ENCODE peak calls at places on chromosomes 3 and 15, in nine cellular contexts. One of them, this sample, is unnamed.
A peak's percentile ranks its signal among the peaks of the same experiment; 100 is the strongest.

GRCh38 chr3:94050546-94050945 is 12.2 kb downstream of the DHFR2 start:
- DNase-seq in heart right ventricle: no peak
- DNase-seq in MM.1S: no peak
- DNase-seq in foreskin keratinocyte: no peak
- DNase-seq in ovary: no peak
- DNase-seq in colonic mucosa: no peak
- DNase-seq in A549: no peak
- DNase-seq in cardiac muscle cell: no peak
- DNase-seq in tibial artery: no peak
- DNase-seq in this sample: no peak

GRCh38 chr15:31080618-31081017 is 20.9 kb downstream of the TRPM1 start:
- DNase-seq in A549: peak; percentile 39
- DNase-seq in foreskin keratinocyte: no peak
- DNase-seq in cardiac muscle cell: peak; percentile 76
- DNase-seq in MM.1S: no peak
- DNase-seq in tibial artery: no peak
- DNase-seq in ovary: peak; percentile 68
- DNase-seq in colonic mucosa: peak; percentile 58
- DNase-seq in heart right ventricle: peak; percentile 69
- DNase-seq in this sample: peak; percentile 89

GRCh38 chr3:38008191-38008701 is 17.7 kb downstream of the VILL start:
- DNase-seq in foreskin keratinocyte: no peak
- DNase-seq in MM.1S: no peak
- DNase-seq in ovary: no peak
- DNase-seq in tibial artery: no peak
- DNase-seq in heart right ventricle: peak; percentile 27
- DNase-seq in cardiac muscle cell: no peak
- DNase-seq in A549: no peak
- DNase-seq in colonic mucosa: no peak
- DNase-seq in this sample: peak; percentile 68

GRCh38 chr15:84981711-84982300 is at the start of gene PDE8A:
- DNase-seq in foreskin keratinocyte: peak; percentile 25
- DNase-seq in cardiac muscle cell: peak; percentile 64
- DNase-seq in tibial artery: peak; percentile 67
- DNase-seq in heart right ventricle: peak; percentile 68
- DNase-seq in colonic mucosa: no peak
- DNase-seq in A549: peak; percentile 63
- DNase-seq in MM.1S: peak; percentile 21
- DNase-seq in ovary: no peak
- DNase-seq in this sample: peak; percentile 92

GRCh38 chr15:41180206-41180789 is 50.3 kb downstream of the EXD1 start:
- DNase-seq in MM.1S: no peak
- DNase-seq in foreskin keratinocyte: no peak
- DNase-seq in heart right ventricle: no peak
- DNase-seq in A549: no peak
- DNase-seq in cardiac muscle cell: no peak
- DNase-seq in tibial artery: no peak
- DNase-seq in ovary: no peak
- DNase-seq in colonic mucosa: no peak
- DNase-seq in this sample: no peak

GRCh38 chr3:127479449-127479848 is 111.1 kb downstream of the TPRA1 start:
- DNase-seq in A549: no peak
- DNase-seq in tibial artery: peak; percentile 56
- DNase-seq in colonic mucosa: no peak
- DNase-seq in cardiac muscle cell: no peak
- DNase-seq in MM.1S: no peak
- DNase-seq in foreskin keratinocyte: no peak
- DNase-seq in ovary: peak; percentile 44
- DNase-seq in heart right ventricle: no peak
- DNase-seq in this sample: no peak

GRCh38 chr3:4052691-4053090 is 250.5 kb upstream of the SETMAR start:
- DNase-seq in heart right ventricle: no peak
- DNase-seq in ovary: no peak
- DNase-seq in cardiac muscle cell: no peak
- DNase-seq in A549: no peak
- DNase-seq in foreskin keratinocyte: peak; percentile 4
- DNase-seq in MM.1S: no peak
- DNase-seq in tibial artery: no peak
- DNase-seq in colonic mucosa: no peak
- DNase-seq in this sample: no peak

GRCh38 chr15:65067334-65067644 is 502 bp downstream of the RASL12 start:
- DNase-seq in tibial artery: no peak
- DNase-seq in A549: no peak
- DNase-seq in colonic mucosa: no peak
- DNase-seq in cardiac muscle cell: no peak
- DNase-seq in ovary: no peak
- DNase-seq in foreskin keratinocyte: no peak
- DNase-seq in MM.1S: no peak
- DNase-seq in heart right ventricle: no peak
- DNase-seq in this sample: no peak

GRCh38 chr15:74317820-74318375 is 49.5 kb downstream of the CYP11A1 start:
- DNase-seq in cardiac muscle cell: peak; percentile 96
- DNase-seq in A549: no peak
- DNase-seq in colonic mucosa: peak; percentile 49
- DNase-seq in ovary: peak; percentile 81
- DNase-seq in foreskin keratinocyte: no peak
- DNase-seq in MM.1S: no peak
- DNase-seq in heart right ventricle: peak; percentile 87
- DNase-seq in tibial artery: peak; percentile 96
- DNase-seq in this sample: no peak

GRCh38 chr15:77002436-77002835 is 7.5 kb downstream of the PSTPIP1 start:
- DNase-seq in A549: no peak
- DNase-seq in colonic mucosa: no peak
- DNase-seq in ovary: no peak
- DNase-seq in heart right ventricle: no peak
- DNase-seq in cardiac muscle cell: no peak
- DNase-seq in tibial artery: no peak
- DNase-seq in MM.1S: no peak
- DNase-seq in foreskin keratinocyte: no peak
- DNase-seq in this sample: no peak

GRCh38 chr3:14124223-14124614 is 451 bp downstream of the CHCHD4 start:
- DNase-seq in heart right ventricle: peak; percentile 65
- DNase-seq in A549: peak; percentile 57
- DNase-seq in tibial artery: peak; percentile 75
- DNase-seq in foreskin keratinocyte: no peak
- DNase-seq in MM.1S: peak; percentile 84
- DNase-seq in ovary: no peak
- DNase-seq in colonic mucosa: peak; percentile 80
- DNase-seq in cardiac muscle cell: peak; percentile 66
- DNase-seq in this sample: no peak

GRCh38 chr15:87871130-87871737 is 385.3 kb downstream of the NTRK3 start:
- DNase-seq in MM.1S: no peak
- DNase-seq in colonic mucosa: no peak
- DNase-seq in heart right ventricle: no peak
- DNase-seq in foreskin keratinocyte: no peak
- DNase-seq in cardiac muscle cell: peak; percentile 19
- DNase-seq in ovary: no peak
- DNase-seq in A549: no peak
- DNase-seq in tibial artery: no peak
- DNase-seq in this sample: no peak

GRCh38 chr3:64316971-64317370 is 91.7 kb upstream of the PRICKLE2 start:
- DNase-seq in tibial artery: no peak
- DNase-seq in colonic mucosa: no peak
- DNase-seq in foreskin keratinocyte: peak; percentile 70
- DNase-seq in A549: no peak
- DNase-seq in MM.1S: no peak
- DNase-seq in ovary: no peak
- DNase-seq in cardiac muscle cell: no peak
- DNase-seq in heart right ventricle: no peak
- DNase-seq in this sample: no peak

GRCh38 chr3:171044384-171044783 is 17.9 kb upstream of the SLC2A2 start:
- DNase-seq in heart right ventricle: no peak
- DNase-seq in colonic mucosa: no peak
- DNase-seq in A549: no peak
- DNase-seq in cardiac muscle cell: no peak
- DNase-seq in MM.1S: no peak
- DNase-seq in ovary: no peak
- DNase-seq in tibial artery: no peak
- DNase-seq in foreskin keratinocyte: no peak
- DNase-seq in this sample: no peak

GRCh38 chr3:14372587-14372986 is 29.8 kb upstream of the SLC6A6 start:
- DNase-seq in foreskin keratinocyte: no peak
- DNase-seq in heart right ventricle: no peak
- DNase-seq in MM.1S: no peak
- DNase-seq in cardiac muscle cell: no peak
- DNase-seq in ovary: no peak
- DNase-seq in A549: no peak
- DNase-seq in colonic mucosa: no peak
- DNase-seq in tibial artery: no peak
- DNase-seq in this sample: peak; percentile 43

GRCh38 chr15:27722102-27722501 is 377.0 kb downstream of the OCA2 start:
- DNase-seq in tibial artery: no peak
- DNase-seq in cardiac muscle cell: no peak
- DNase-seq in colonic mucosa: no peak
- DNase-seq in foreskin keratinocyte: no peak
- DNase-seq in heart right ventricle: no peak
- DNase-seq in A549: no peak
- DNase-seq in MM.1S: peak; percentile 94
- DNase-seq in ovary: no peak
- DNase-seq in this sample: no peak

GRCh38 chr3:195537995-195538394 is 5.1 kb downstream of the PPP1R2 start:
- DNase-seq in heart right ventricle: no peak
- DNase-seq in ovary: no peak
- DNase-seq in A549: no peak
- DNase-seq in tibial artery: no peak
- DNase-seq in foreskin keratinocyte: no peak
- DNase-seq in cardiac muscle cell: no peak
- DNase-seq in colonic mucosa: no peak
- DNase-seq in MM.1S: peak; percentile 99
- DNase-seq in this sample: no peak

GRCh38 chr3:189792046-189792929 is 161.1 kb downstream of the TP63 start:
- DNase-seq in ovary: no peak
- DNase-seq in cardiac muscle cell: no peak
- DNase-seq in A549: no peak
- DNase-seq in colonic mucosa: no peak
- DNase-seq in heart right ventricle: no peak
- DNase-seq in tibial artery: no peak
- DNase-seq in foreskin keratinocyte: peak; percentile 75
- DNase-seq in MM.1S: no peak
- DNase-seq in this sample: no peak

GRCh38 chr3:106688463-106688862 is 688.8 kb upstream of the CCDC54 start:
- DNase-seq in ovary: no peak
- DNase-seq in heart right ventricle: no peak
- DNase-seq in colonic mucosa: no peak
- DNase-seq in MM.1S: no peak
- DNase-seq in tibial artery: no peak
- DNase-seq in foreskin keratinocyte: peak; percentile 85
- DNase-seq in cardiac muscle cell: peak; percentile 92
- DNase-seq in A549: peak; percentile 20
- DNase-seq in this sample: no peak

GRCh38 chr15:31216210-31216911 is 110.3 kb upstream of the KLF13 start:
- DNase-seq in cardiac muscle cell: peak; percentile 85
- DNase-seq in A549: peak; percentile 86
- DNase-seq in ovary: peak; percentile 84
- DNase-seq in heart right ventricle: peak; percentile 93
- DNase-seq in foreskin keratinocyte: no peak
- DNase-seq in colonic mucosa: peak; percentile 96
- DNase-seq in MM.1S: peak; percentile 74
- DNase-seq in tibial artery: peak; percentile 92
- DNase-seq in this sample: peak; percentile 98

GRCh38 chr3:111649180-111649579 is 54.0 kb upstream of the ZBED2 start:
- DNase-seq in ovary: no peak
- DNase-seq in colonic mucosa: no peak
- DNase-seq in MM.1S: no peak
- DNase-seq in foreskin keratinocyte: no peak
- DNase-seq in tibial artery: no peak
- DNase-seq in heart right ventricle: no peak
- DNase-seq in cardiac muscle cell: peak; percentile 63
- DNase-seq in A549: no peak
- DNase-seq in this sample: no peak

GRCh38 chr3:110343945-110344344 is 727.7 kb upstream of the NECTIN3 start:
- DNase-seq in MM.1S: no peak
- DNase-seq in A549: no peak
- DNase-seq in colonic mucosa: no peak
- DNase-seq in cardiac muscle cell: peak; percentile 15
- DNase-seq in tibial artery: no peak
- DNase-seq in ovary: no peak
- DNase-seq in foreskin keratinocyte: no peak
- DNase-seq in heart right ventricle: no peak
- DNase-seq in this sample: no peak

GRCh38 chr15:78906310-78906608 is 33.6 kb downstream of the MORF4L1 start:
- DNase-seq in A549: no peak
- DNase-seq in MM.1S: no peak
- DNase-seq in colonic mucosa: no peak
- DNase-seq in heart right ventricle: no peak
- DNase-seq in cardiac muscle cell: peak; percentile 80
- DNase-seq in foreskin keratinocyte: no peak
- DNase-seq in ovary: no peak
- DNase-seq in tibial artery: peak; percentile 79
- DNase-seq in this sample: no peak
- H3K4me1 ChIP-seq in A549: peaks cover 22% of the 10 kb centered on the region
- H3K4me1 ChIP-seq in MM.1S: no peaks in the 10 kb centered on the region
- H3K4me1 ChIP-seq in colonic mucosa: no peaks in the 10 kb centered on the region
- H3K4me1 ChIP-seq in heart right ventricle: peaks cover 27% of the 10 kb centered on the region
- H3K4me1 ChIP-seq in cardiac muscle cell: peaks cover 19% of the 10 kb centered on the region
- H3K4me1 ChIP-seq in foreskin keratinocyte: no peaks in the 10 kb centered on the region
- H3K4me1 ChIP-seq in ovary: peaks cover 3% of the 10 kb centered on the region
- H3K4me1 ChIP-seq in tibial artery: peaks cover 20% of the 10 kb centered on the region
- H3K4me1 ChIP-seq in this sample: peaks cover 8% of the 10 kb centered on the region

GRCh38 chr3:15794842-15795562 is 2.8 kb downstream of the ANKRD28 start:
- DNase-seq in heart right ventricle: no peak
- DNase-seq in A549: no peak
- DNase-seq in foreskin keratinocyte: no peak
- DNase-seq in MM.1S: no peak
- DNase-seq in cardiac muscle cell: peak; percentile 56
- DNase-seq in tibial artery: no peak
- DNase-seq in colonic mucosa: no peak
- DNase-seq in ovary: no peak
- DNase-seq in this sample: no peak
- TF ChIP-seq CTCF in heart right ventricle: no peak
- TF ChIP-seq CTCF in A549: peak; percentile 22
- TF ChIP-seq CTCF in foreskin keratinocyte: no peak
- TF ChIP-seq CTCF in MM.1S: peak; percentile 20
- TF ChIP-seq CTCF in cardiac muscle cell: peak; percentile 45
- TF ChIP-seq CTCF in tibial artery: peak; percentile 9
- TF ChIP-seq CTCF in colonic mucosa: no peak
- TF ChIP-seq CTCF in ovary: no peak
- TF ChIP-seq CTCF in this sample: no peak

GRCh38 chr3:42666577-42666998 is 13.1 kb downstream of the ZBTB47 start:
- DNase-seq in A549: no peak
- DNase-seq in cardiac muscle cell: no peak
- DNase-seq in ovary: no peak
- DNase-seq in colonic mucosa: no peak
- DNase-seq in tibial artery: no peak
- DNase-seq in MM.1S: no peak
- DNase-seq in foreskin keratinocyte: no peak
- DNase-seq in heart right ventricle: no peak
- DNase-seq in this sample: no peak
- H3K27ac ChIP-seq in A549: no peak overlapping the region
- H3K27ac ChIP-seq in cardiac muscle cell: peak overlapping the region; percentile 81
- H3K27ac ChIP-seq in ovary: no peak overlapping the region
- H3K27ac ChIP-seq in colonic mucosa: no peak overlapping the region
- H3K27ac ChIP-seq in tibial artery: peak overlapping the region; percentile 68
- H3K27ac ChIP-seq in MM.1S: no peak overlapping the region
- H3K27ac ChIP-seq in foreskin keratinocyte: no peak overlapping the region
- H3K27ac ChIP-seq in heart right ventricle: peak overlapping the region; percentile 77
- H3K27ac ChIP-seq in this sample: no peak overlapping the region

DNA sequence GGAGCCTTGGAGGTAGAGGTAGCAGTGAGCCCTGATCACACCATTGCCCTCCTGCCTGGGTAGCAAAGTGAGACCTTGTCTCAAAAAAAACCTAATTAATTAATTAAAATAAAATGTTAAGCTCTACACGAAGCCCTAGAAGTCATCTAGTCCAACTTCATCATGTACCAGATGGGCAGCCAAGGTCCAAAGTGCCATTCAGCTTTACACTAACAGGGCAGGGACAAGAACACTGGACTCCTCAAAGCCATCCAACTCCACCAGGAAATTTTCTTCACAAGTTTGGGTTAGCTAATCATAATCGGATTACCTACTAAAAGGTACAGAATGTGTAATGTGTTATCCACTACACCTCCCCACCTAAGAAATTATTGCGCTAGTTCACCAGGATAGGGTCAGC is 48.8 kb downstream of the WWTR1 start:
- DNase-seq in tibial artery: no peak
- DNase-seq in foreskin keratinocyte: no peak
- DNase-seq in heart right ventricle: no peak
- DNase-seq in A549: no peak
- DNase-seq in ovary: no peak
- DNase-seq in cardiac muscle cell: no peak
- DNase-seq in MM.1S: no peak
- DNase-seq in colonic mucosa: no peak
- DNase-seq in this sample: no peak
- H3K4me1 ChIP-seq in tibial artery: peaks cover 38% of the 10 kb centered on the region
- H3K4me1 ChIP-seq in foreskin keratinocyte: peaks cover 11% of the 10 kb centered on the region
- H3K4me1 ChIP-seq in heart right ventricle: peaks cover 32% of the 10 kb centered on the region
- H3K4me1 ChIP-seq in A549: peaks cover 99% of the 10 kb centered on the region
- H3K4me1 ChIP-seq in ovary: peaks cover 24% of the 10 kb centered on the region
- H3K4me1 ChIP-seq in cardiac muscle cell: peaks cover 41% of the 10 kb centered on the region
- H3K4me1 ChIP-seq in MM.1S: peaks cover 19% of the 10 kb centered on the region
- H3K4me1 ChIP-seq in colonic mucosa: no peaks in the 10 kb centered on the region
- H3K4me1 ChIP-seq in this sample: peaks cover 22% of the 10 kb centered on the region

This sample was measured in left lung.